ENCODE peak calls at places on chromosome 12, in ten cellular contexts. G is tibial artery, J is OCI-LY7, A is Peyer's patch, O is IMR-90, U is neuronal stem cell, C is endodermal cell, E is psoas muscle, H is tibial nerve, V is ovary. T is an unnamed sample.

GRCh38 chr12:12032260-12032761 is 38.4 kb upstream of the BCL2L14 start:
- DNase-seq in G (no peak), J (peak; percentile 44), A (peak; percentile 70), O (no peak), U (no peak), C (peak; percentile 58), E (no peak), H (no peak), V (no peak), T (no peak)

GRCh38 chr12:121812320-121812871 is 8.6 kb downstream of the SETD1B start:
- DNase-seq in G (no peak), J (peak; percentile 58), A (peak; percentile 90), O (peak; percentile 64), U (peak; percentile 58), C (peak; percentile 97), E (peak; percentile 70), H (peak; percentile 27), V (peak; percentile 83), T (peak; percentile 88)

GRCh38 chr12:23950775-23951391 is 1.4 kb upstream of the SOX5 start:
- DNase-seq in G (no peak), J (no peak), A (no peak), O (peak; percentile 17), U (peak; percentile 73), C (no peak), E (peak; percentile 12), H (peak; percentile 9), V (peak; percentile 40), T (peak; percentile 11)

GRCh38 chr12:126784328-126784921 is 1482.5 kb upstream of the TMEM132C start:
- DNase-seq in G (no peak), J (peak; percentile 24), A (no peak), O (no peak), U (peak; percentile 11), C (peak; percentile 95), E (no peak), H (no peak), V (no peak), T (peak; percentile 40)

GRCh38 chr12:66065623-66066022 is 64.9 kb downstream of the LLPH start:
- DNase-seq in G (no peak), J (no peak), A (no peak), O (peak; percentile 49), U (no peak), C (no peak), E (no peak), H (no peak), V (no peak), T (no peak)

GRCh38 chr12:130429656-130430505 is 92.2 kb downstream of the PIWIL1 start:
- DNase-seq in G (peak; percentile 8), J (no peak), A (no peak), O (no peak), U (no peak), C (peak; percentile 44), E (no peak), H (no peak), V (peak; percentile 8), T (no peak)

GRCh38 chr12:117388865-117389508 is 27.6 kb upstream of the NOS1 start:
- DNase-seq in G (no peak), J (no peak), A (no peak), O (no peak), U (no peak), C (no peak), E (no peak), H (no peak), V (no peak), T (no peak)

GRCh38 chr12:103805961-103806360 is 35.1 kb downstream of the NT5DC3 start:
- DNase-seq in G (no peak), J (no peak), A (no peak), O (no peak), U (no peak), C (peak; percentile 39), E (no peak), H (no peak), V (no peak), T (no peak)

GRCh38 chr12:82326905-82327503 is 31.2 kb downstream of the CCDC59 start:
- DNase-seq in G (no peak), J (peak; percentile 18), A (no peak), O (peak; percentile 28), U (no peak), C (no peak), E (no peak), H (no peak), V (no peak), T (no peak)

GRCh38 chr12:81992461-81992860 is 233.3 kb upstream of the PPFIA2 start:
- DNase-seq in G (peak; percentile 30), J (no peak), A (no peak), O (no peak), U (peak; percentile 11), C (peak; percentile 84), E (no peak), H (peak; percentile 26), V (no peak), T (no peak)

GRCh38 chr12:112977641-112978040 is 678 bp upstream of the OAS2 start:
- DNase-seq in G (no peak), J (no peak), A (no peak), O (no peak), U (no peak), C (no peak), E (no peak), H (no peak), V (no peak), T (no peak)

GRCh38 chr12:106309671-106310313 is 7.3 kb downstream of the TCP11L2 start:
- DNase-seq in G (no peak), J (no peak), A (no peak), O (peak; percentile 75), U (no peak), C (no peak), E (peak; percentile 30), H (no peak), V (no peak), T (no peak)

GRCh38 chr12:57816001-57816854 is 2.3 kb downstream of the AVIL start:
- DNase-seq in G (no peak), J (no peak), A (no peak), O (no peak), U (no peak), C (no peak), E (no peak), H (no peak), V (no peak), T (no peak)

GRCh38 chr12:57817261-57817989 is 1.1 kb downstream of the AVIL start:
- DNase-seq in G (no peak), J (no peak), A (no peak), O (no peak), U (no peak), C (peak; percentile 43), E (no peak), H (no peak), V (no peak), T (no peak)

GRCh38 chr12:57815177-57816000 is 3.1 kb downstream of the AVIL start:
- DNase-seq in G (no peak), J (no peak), A (no peak), O (no peak), U (no peak), C (peak; percentile 92), E (no peak), H (no peak), V (no peak), T (no peak)

GRCh38 chr12:57813971-57814771 is 4.4 kb downstream of the AVIL start:
- DNase-seq in G (no peak), J (no peak), A (no peak), O (no peak), U (no peak), C (peak; percentile 59), E (peak; percentile 47), H (no peak), V (peak; percentile 83), T (no peak)

DNA sequence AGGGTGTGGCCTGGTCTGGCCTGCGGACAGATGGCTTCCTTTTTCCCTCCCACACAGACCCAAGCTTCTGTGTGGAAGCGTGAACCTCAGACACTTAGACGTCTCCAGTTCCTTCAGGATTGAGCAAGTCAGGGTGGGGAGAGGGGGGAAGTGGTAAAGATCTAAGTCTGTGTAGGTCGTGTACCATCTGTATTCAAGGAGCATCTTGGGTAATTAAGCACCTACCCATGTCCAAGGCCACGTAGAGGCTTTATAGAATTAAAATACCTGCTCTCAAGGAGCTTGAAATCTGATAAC is 1.7 kb downstream of the AVIL start:
- DNase-seq in G (peak; percentile 66), J (no peak), A (no peak), O (no peak), U (no peak), C (no peak), E (peak; percentile 40), H (no peak), V (no peak), T (no peak)
- H3K4me1 ChIP-seq in G (no peaks in the 10 kb centered on the region), J (no peaks in the 10 kb centered on the region), A (no peaks in the 10 kb centered on the region), O (no peaks in the 10 kb centered on the region), U (no peaks in the 10 kb centered on the region), C (no peaks in the 10 kb centered on the region), E (peaks cover 24% of the 10 kb centered on the region), H (no peaks in the 10 kb centered on the region), V (peaks cover 17% of the 10 kb centered on the region), T (peaks cover 16% of the 10 kb centered on the region)

GRCh38 chr12:109716512-109717389 is 3.1 kb downstream of the FAM222A start:
- DNase-seq in G (peak; percentile 41), J (no peak), A (no peak), O (peak; percentile 12), U (no peak), C (no peak), E (peak; percentile 37), H (no peak), V (peak; percentile 87), T (no peak)

GRCh38 chr12:109719123-109720022 is 5.7 kb downstream of the FAM222A start:
- DNase-seq in G (no peak), J (no peak), A (no peak), O (peak; percentile 5), U (no peak), C (peak; percentile 88), E (no peak), H (no peak), V (no peak), T (no peak)

GRCh38 chr12:109718390-109718789 is 4.8 kb downstream of the FAM222A start:
- DNase-seq in G (no peak), J (no peak), A (no peak), O (no peak), U (peak; percentile 80), C (peak; percentile 97), E (no peak), H (no peak), V (peak; percentile 59), T (peak; percentile 38)

GRCh38 chr12:109716092-109716479 is 2.5 kb downstream of the FAM222A start:
- DNase-seq in G (no peak), J (no peak), A (no peak), O (no peak), U (no peak), C (no peak), E (no peak), H (no peak), V (peak; percentile 60), T (no peak)

GRCh38 chr12:109717390-109718357 is 4.0 kb downstream of the FAM222A start:
- DNase-seq in G (no peak), J (no peak), A (no peak), O (no peak), U (no peak), C (no peak), E (no peak), H (no peak), V (no peak), T (no peak)
- H3K4me3 ChIP-seq in G (no peak overlapping the region), J (no peak overlapping the region), A (no peak overlapping the region), O (no peak overlapping the region), U (no peak overlapping the region), C (peak overlapping the region; percentile 4), E (no peak overlapping the region), H (no peak overlapping the region), V (no peak overlapping the region), T (no peak overlapping the region)

GRCh38 chr12:40106202-40106533 is 287 bp upstream of the SLC2A13 start:
- DNase-seq in G (no peak), J (no peak), A (no peak), O (no peak), U (no peak), C (no peak), E (no peak), H (no peak), V (no peak), T (no peak)
- H3K4me1 ChIP-seq in G (no peaks in the 10 kb centered on the region), J (peaks cover 39% of the 10 kb centered on the region), A (peaks cover 9% of the 10 kb centered on the region), O (peaks cover 3% of the 10 kb centered on the region), U (peaks cover 3% of the 10 kb centered on the region), C (no peaks in the 10 kb centered on the region), E (peaks cover 3% of the 10 kb centered on the region), H (no peaks in the 10 kb centered on the region), V (peaks cover 9% of the 10 kb centered on the region), T (peaks cover 22% of the 10 kb centered on the region)

GRCh38 chr12:4700621-4701026 is 19.6 kb upstream of the GALNT8 start:
- DNase-seq in G (peak; percentile 63), J (no peak), A (no peak), O (peak; percentile 63), U (peak; percentile 18), C (peak; percentile 65), E (peak; percentile 69), H (peak; percentile 70), V (peak; percentile 42), T (no peak)
- H3K4me3 ChIP-seq in G (no peak overlapping the region), J (no peak overlapping the region), A (no peak overlapping the region), O (no peak overlapping the region), U (no peak overlapping the region), C (no peak overlapping the region), E (no peak overlapping the region), H (no peak overlapping the region), V (no peak overlapping the region), T (no peak overlapping the region)